ENCODE peak calls at places on chromosomes 11 and 22, in four cellular contexts. E, G, X and Y are unnamed samples.

GRCh38 chr11:910044-910588 is 494 bp downstream of the CHID1 start:
- DNase-seq in X (no peak), E (no peak), G (no peak), Y (no peak)

GRCh38 chr22:19948057-19948760 is 6.6 kb upstream of the TXNRD2 start:
- DNase-seq in X (no peak), G (no peak), E (no peak), Y (no peak)

GRCh38 chr22:49011769-49012598 is 815.7 kb downstream of the BRD1 start:
- DNase-seq in X (no peak), E (no peak), G (no peak), Y (no peak)

GRCh38 chr11:75275581-75275980 is 35.0 kb downstream of the TPBGL start:
- DNase-seq in X (no peak), G (peak; percentile 87), E (no peak), Y (no peak)

GRCh38 chr11:90476442-90477007 is 253.7 kb upstream of the CHORDC1 start:
- DNase-seq in E (peak; percentile 8), G (peak; percentile 42), X (no peak), Y (no peak)

GRCh38 chr11:88324562-88325345 is 12.8 kb downstream of the CTSC start:
- DNase-seq in E (no peak), X (no peak), G (no peak), Y (no peak)

GRCh38 chr22:41517172-41518047 is 26.9 kb downstream of the POLR3H start:
- DNase-seq in E (no peak), G (peak; percentile 25), X (no peak), Y (no peak)

GRCh38 chr11:107561688-107562087 is 3.8 kb downstream of the ALKBH8 start:
- DNase-seq in G (no peak), E (no peak), X (no peak), Y (no peak)

GRCh38 chr11:57904369-57904768 is 119.3 kb upstream of the OR9Q1 start:
- DNase-seq in E (no peak), X (no peak), G (no peak), Y (no peak)

GRCh38 chr11:116169776-116170175 is 603.0 kb downstream of the BUD13 start:
- DNase-seq in X (no peak), G (no peak), E (no peak), Y (no peak)

GRCh38 chr11:8533332-8533731 is 60.7 kb downstream of the STK33 start:
- DNase-seq in G (no peak), X (no peak), E (peak; percentile 86), Y (no peak)

GRCh38 chr11:119065369-119065768 is 2.2 kb upstream of the VPS11 start:
- DNase-seq in X (peak; percentile 65), E (no peak), G (peak; percentile 61), Y (no peak)

DNA sequence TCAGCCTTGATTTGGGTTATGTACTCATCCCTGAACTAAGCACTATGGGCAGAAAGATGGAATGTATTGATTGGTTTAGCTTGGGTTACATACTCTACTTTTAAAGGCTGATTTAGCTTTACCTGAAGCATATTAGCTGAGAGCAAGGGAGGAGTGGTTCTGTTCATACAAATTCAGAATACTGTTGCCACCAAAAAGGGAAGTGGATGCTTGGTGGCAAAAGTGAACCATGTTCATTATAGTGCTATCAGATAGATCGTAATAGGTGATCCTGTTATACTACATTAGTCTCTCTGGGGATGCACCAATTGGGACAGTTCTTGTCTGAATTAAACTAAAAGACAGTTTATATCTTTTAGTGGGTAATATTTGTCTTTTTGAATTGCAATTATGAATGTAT is 44.5 kb upstream of the RRM1 start:
- DNase-seq in E (no peak), G (peak; percentile 56), X (no peak), Y (no peak)
- TF ChIP-seq POLR2AphosphoS5 in E (no peak), G (no peak), X (no peak), Y (no peak)

GRCh38 chr11:59011672-59012071 is 72.4 kb downstream of the GLYATL1 start:
- DNase-seq in X (no peak), G (no peak), E (no peak), Y (no peak)
- TF ChIP-seq SPI1 in X (no peak), G (no peak), E (no peak), Y (no peak)

GRCh38 chr11:128890543-128891409 is at the start of gene KCNJ5:
- DNase-seq in E (no peak), X (no peak), G (no peak), Y (no peak)
- TF ChIP-seq POLR2AphosphoS5 in E (no peak), X (no peak), G (no peak), Y (no peak)

DNA sequence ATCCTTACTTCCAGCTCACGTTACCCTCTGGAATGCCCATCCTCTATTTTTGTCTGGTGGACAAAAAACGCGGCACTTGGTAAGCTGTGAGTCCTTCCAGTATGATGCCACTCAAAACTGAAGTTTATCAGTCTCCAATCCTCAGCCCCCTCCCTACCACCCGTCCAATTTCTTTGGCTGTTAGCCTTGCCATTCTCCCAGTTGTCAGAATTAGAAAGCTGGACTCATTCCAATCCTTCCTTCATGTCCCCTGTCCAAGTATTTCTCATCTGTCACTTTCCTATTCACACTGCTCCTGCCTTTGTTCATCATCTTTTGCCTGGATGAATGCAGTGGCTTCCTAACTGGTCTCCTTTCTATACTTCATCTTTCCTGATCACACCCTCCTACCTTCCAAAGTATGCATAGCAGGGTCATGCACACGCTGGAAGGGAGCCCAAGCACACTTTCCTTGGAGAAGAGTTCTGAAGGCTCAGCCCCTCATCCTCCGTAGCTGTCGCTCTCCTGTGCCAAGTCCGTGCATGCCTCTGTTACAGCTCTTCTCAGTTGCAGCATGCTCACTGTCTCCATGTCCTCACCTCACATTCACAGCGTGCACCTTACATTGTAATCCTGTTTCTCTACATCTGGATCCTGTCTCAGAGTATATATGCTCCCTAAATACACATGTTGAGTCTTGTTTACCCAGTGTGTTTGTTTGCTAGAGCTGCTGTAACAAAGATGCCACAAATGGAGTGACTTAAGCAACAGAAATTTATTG is 19.4 kb downstream of the APLP2 start:
- DNase-seq in E (no peak), G (no peak), X (no peak), Y (no peak)
- TF ChIP-seq SPI1 in E (no peak), G (no peak), X (no peak), Y (no peak)

DNA sequence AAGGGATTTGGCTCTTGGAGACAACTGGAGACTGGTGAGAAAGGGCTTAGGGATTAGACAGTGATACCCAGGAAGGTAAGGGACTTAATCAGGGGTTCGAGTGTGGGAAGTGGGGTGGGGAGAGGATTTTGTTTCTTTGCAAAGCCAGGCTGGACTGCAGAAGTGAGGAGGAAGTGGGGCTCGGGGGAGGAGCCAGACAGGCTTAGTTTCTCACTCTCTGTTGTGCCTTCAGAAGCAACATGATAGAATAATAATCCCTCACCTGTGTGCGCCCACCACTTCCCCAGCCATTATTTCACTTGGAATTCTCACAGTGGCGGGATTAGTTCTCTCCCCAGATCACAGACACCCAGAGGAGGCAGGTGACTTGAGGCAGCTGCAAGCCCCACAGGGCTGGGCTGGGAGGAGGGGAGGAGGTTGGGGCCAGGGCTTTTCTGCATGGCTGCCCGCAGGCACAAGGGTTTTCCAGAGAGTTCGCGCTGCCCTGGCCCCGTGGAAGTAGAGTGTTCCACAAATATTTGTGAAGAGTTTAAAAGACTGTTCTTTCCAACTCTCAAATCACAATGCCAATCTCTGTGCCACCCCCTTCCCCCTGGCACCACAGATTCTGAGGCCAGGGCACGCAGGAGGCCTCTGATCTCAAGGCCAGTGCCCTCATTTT is 4.0 kb upstream of the SEC14L2 start:
- DNase-seq in E (no peak), X (no peak), G (peak; percentile 48), Y (no peak)
- TF ChIP-seq POLR2AphosphoS5 in E (peak; percentile 27), X (no peak), G (no peak), Y (no peak)

DNA sequence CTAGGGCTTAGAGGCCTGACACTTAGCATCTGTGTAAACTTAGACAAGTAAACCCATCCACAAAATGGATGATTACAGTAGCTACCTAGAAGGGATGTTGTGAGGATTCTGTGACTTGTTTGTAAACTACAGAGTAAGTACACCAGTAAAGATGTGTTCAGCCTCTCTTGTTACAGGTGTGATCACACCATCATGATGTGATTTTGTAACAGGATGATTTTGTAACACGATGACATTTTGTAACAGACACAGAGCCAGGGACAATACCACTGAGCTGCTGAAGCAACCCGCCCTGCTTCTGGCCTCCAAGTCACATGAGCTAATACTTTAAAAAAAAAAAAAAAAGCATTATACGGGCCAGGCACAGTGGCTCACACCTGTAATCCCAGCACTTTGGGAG is 17.0 kb downstream of the FADD start:
- DNase-seq in E (no peak), X (no peak), G (peak; percentile 83), Y (no peak)
- TF ChIP-seq SPI1 in E (no peak), X (no peak), G (no peak), Y (no peak)